ENCODE peak calls at places on chromosomes 13 and 19, in eight cellular contexts. One of them, this sample, is unnamed.

GRCh38 chr13:44703371-44703770 is 127.2 kb upstream of the TSC22D1 start:
- DNase-seq in astrocyte of the cerebellum: no peak
- DNase-seq in GM13977: no peak
- DNase-seq in CD8-positive, alpha-beta T cell: no peak
- DNase-seq in activated CD8-positive, alpha-beta T cell treated with anti-CD3 and anti-CD28 coated beads for 36 hours: no peak
- DNase-seq in breast epithelium: no peak
- DNase-seq in cardiac muscle cell: peak; percentile 27
- DNase-seq in lower leg skin: no peak
- DNase-seq in this sample: no peak

GRCh38 chr13:110012102-110012739 is 225.8 kb upstream of the IRS2 start:
- DNase-seq in astrocyte of the cerebellum: peak; percentile 93
- DNase-seq in GM13977: no peak
- DNase-seq in CD8-positive, alpha-beta T cell: no peak
- DNase-seq in activated CD8-positive, alpha-beta T cell treated with anti-CD3 and anti-CD28 coated beads for 36 hours: no peak
- DNase-seq in breast epithelium: no peak
- DNase-seq in cardiac muscle cell: peak; percentile 97
- DNase-seq in lower leg skin: no peak
- DNase-seq in this sample: no peak

GRCh38 chr13:113856716-113857065 is 7.2 kb downstream of the GAS6 start:
- DNase-seq in astrocyte of the cerebellum: no peak
- DNase-seq in GM13977: no peak
- DNase-seq in CD8-positive, alpha-beta T cell: no peak
- DNase-seq in activated CD8-positive, alpha-beta T cell treated with anti-CD3 and anti-CD28 coated beads for 36 hours: no peak
- DNase-seq in breast epithelium: peak; percentile 18
- DNase-seq in cardiac muscle cell: peak; percentile 41
- DNase-seq in lower leg skin: no peak
- DNase-seq in this sample: no peak

GRCh38 chr13:100210966-100211710 is 122.2 kb downstream of the PCCA start:
- DNase-seq in astrocyte of the cerebellum: no peak
- DNase-seq in GM13977: no peak
- DNase-seq in CD8-positive, alpha-beta T cell: no peak
- DNase-seq in activated CD8-positive, alpha-beta T cell treated with anti-CD3 and anti-CD28 coated beads for 36 hours: no peak
- DNase-seq in breast epithelium: no peak
- DNase-seq in cardiac muscle cell: peak; percentile 38
- DNase-seq in lower leg skin: no peak
- DNase-seq in this sample: no peak

GRCh38 chr13:25249001-25249543 is 38.2 kb downstream of the MTMR6 start:
- DNase-seq in astrocyte of the cerebellum: peak; percentile 24
- DNase-seq in GM13977: peak; percentile 24
- DNase-seq in CD8-positive, alpha-beta T cell: no peak
- DNase-seq in activated CD8-positive, alpha-beta T cell treated with anti-CD3 and anti-CD28 coated beads for 36 hours: peak; percentile 4
- DNase-seq in breast epithelium: no peak
- DNase-seq in cardiac muscle cell: peak; percentile 47
- DNase-seq in lower leg skin: no peak
- DNase-seq in this sample: no peak

GRCh38 chr13:27644302-27644701 is 22.6 kb downstream of the POLR1D start:
- DNase-seq in astrocyte of the cerebellum: peak; percentile 91
- DNase-seq in GM13977: no peak
- DNase-seq in CD8-positive, alpha-beta T cell: no peak
- DNase-seq in activated CD8-positive, alpha-beta T cell treated with anti-CD3 and anti-CD28 coated beads for 36 hours: no peak
- DNase-seq in breast epithelium: peak; percentile 24
- DNase-seq in cardiac muscle cell: peak; percentile 76
- DNase-seq in lower leg skin: no peak
- DNase-seq in this sample: no peak

GRCh38 chr19:12794936-12795335 is 3.6 kb downstream of the JUNB start:
- DNase-seq in astrocyte of the cerebellum: no peak
- DNase-seq in GM13977: no peak
- DNase-seq in CD8-positive, alpha-beta T cell: no peak
- DNase-seq in activated CD8-positive, alpha-beta T cell treated with anti-CD3 and anti-CD28 coated beads for 36 hours: no peak
- DNase-seq in breast epithelium: no peak
- DNase-seq in cardiac muscle cell: peak; percentile 25
- DNase-seq in lower leg skin: no peak
- DNase-seq in this sample: no peak

GRCh38 chr19:7199613-7200533 is 94.3 kb downstream of the INSR start:
- DNase-seq in astrocyte of the cerebellum: no peak
- DNase-seq in GM13977: no peak
- DNase-seq in CD8-positive, alpha-beta T cell: no peak
- DNase-seq in activated CD8-positive, alpha-beta T cell treated with anti-CD3 and anti-CD28 coated beads for 36 hours: no peak
- DNase-seq in breast epithelium: no peak
- DNase-seq in cardiac muscle cell: no peak
- DNase-seq in lower leg skin: no peak
- DNase-seq in this sample: no peak

GRCh38 chr19:32373614-32374295 is 28.3 kb downstream of the ZNF507 start:
- DNase-seq in astrocyte of the cerebellum: peak; percentile 94
- DNase-seq in GM13977: no peak
- DNase-seq in CD8-positive, alpha-beta T cell: no peak
- DNase-seq in activated CD8-positive, alpha-beta T cell treated with anti-CD3 and anti-CD28 coated beads for 36 hours: no peak
- DNase-seq in breast epithelium: peak; percentile 63
- DNase-seq in cardiac muscle cell: peak; percentile 99
- DNase-seq in lower leg skin: no peak
- DNase-seq in this sample: no peak

GRCh38 chr13:49569993-49570689 is 15.2 kb downstream of the RCBTB1 start:
- DNase-seq in astrocyte of the cerebellum: no peak
- DNase-seq in GM13977: peak; percentile 54
- DNase-seq in CD8-positive, alpha-beta T cell: no peak
- DNase-seq in activated CD8-positive, alpha-beta T cell treated with anti-CD3 and anti-CD28 coated beads for 36 hours: peak; percentile 35
- DNase-seq in breast epithelium: no peak
- DNase-seq in cardiac muscle cell: no peak
- DNase-seq in lower leg skin: no peak
- DNase-seq in this sample: no peak

GRCh38 chr13:41917641-41918040 is 43.3 kb downstream of the VWA8 start:
- DNase-seq in astrocyte of the cerebellum: no peak
- DNase-seq in GM13977: no peak
- DNase-seq in CD8-positive, alpha-beta T cell: no peak
- DNase-seq in activated CD8-positive, alpha-beta T cell treated with anti-CD3 and anti-CD28 coated beads for 36 hours: peak; percentile 37
- DNase-seq in breast epithelium: no peak
- DNase-seq in cardiac muscle cell: peak; percentile 74
- DNase-seq in lower leg skin: no peak
- DNase-seq in this sample: no peak

GRCh38 chr13:114049626-114050101 is 75.8 kb upstream of the C13orf46 start:
- DNase-seq in astrocyte of the cerebellum: no peak
- DNase-seq in GM13977: no peak
- DNase-seq in CD8-positive, alpha-beta T cell: no peak
- DNase-seq in activated CD8-positive, alpha-beta T cell treated with anti-CD3 and anti-CD28 coated beads for 36 hours: no peak
- DNase-seq in breast epithelium: no peak
- DNase-seq in cardiac muscle cell: no peak
- DNase-seq in lower leg skin: no peak
- DNase-seq in this sample: no peak

GRCh38 chr13:113562085-113562749 is 22.3 kb upstream of the TFDP1 start:
- DNase-seq in astrocyte of the cerebellum: peak; percentile 70
- DNase-seq in GM13977: peak; percentile 81
- DNase-seq in CD8-positive, alpha-beta T cell: peak; percentile 17
- DNase-seq in activated CD8-positive, alpha-beta T cell treated with anti-CD3 and anti-CD28 coated beads for 36 hours: peak; percentile 80
- DNase-seq in breast epithelium: peak; percentile 18
- DNase-seq in cardiac muscle cell: peak; percentile 85
- DNase-seq in lower leg skin: peak; percentile 30
- DNase-seq in this sample: peak; percentile 63

GRCh38 chr13:95896302-95896701 is 156.9 kb downstream of the UGGT2 start:
- DNase-seq in astrocyte of the cerebellum: no peak
- DNase-seq in GM13977: no peak
- DNase-seq in CD8-positive, alpha-beta T cell: no peak
- DNase-seq in activated CD8-positive, alpha-beta T cell treated with anti-CD3 and anti-CD28 coated beads for 36 hours: no peak
- DNase-seq in breast epithelium: no peak
- DNase-seq in cardiac muscle cell: peak; percentile 56
- DNase-seq in lower leg skin: no peak
- DNase-seq in this sample: no peak
- TF ChIP-seq CTCF in astrocyte of the cerebellum: no peak
- TF ChIP-seq CTCF in GM13977: no peak
- TF ChIP-seq CTCF in CD8-positive, alpha-beta T cell: no peak
- TF ChIP-seq CTCF in activated CD8-positive, alpha-beta T cell treated with anti-CD3 and anti-CD28 coated beads for 36 hours: no peak
- TF ChIP-seq CTCF in breast epithelium: no peak
- TF ChIP-seq CTCF in cardiac muscle cell: no peak
- TF ChIP-seq CTCF in lower leg skin: no peak
- TF ChIP-seq CTCF in this sample: no peak

DNA sequence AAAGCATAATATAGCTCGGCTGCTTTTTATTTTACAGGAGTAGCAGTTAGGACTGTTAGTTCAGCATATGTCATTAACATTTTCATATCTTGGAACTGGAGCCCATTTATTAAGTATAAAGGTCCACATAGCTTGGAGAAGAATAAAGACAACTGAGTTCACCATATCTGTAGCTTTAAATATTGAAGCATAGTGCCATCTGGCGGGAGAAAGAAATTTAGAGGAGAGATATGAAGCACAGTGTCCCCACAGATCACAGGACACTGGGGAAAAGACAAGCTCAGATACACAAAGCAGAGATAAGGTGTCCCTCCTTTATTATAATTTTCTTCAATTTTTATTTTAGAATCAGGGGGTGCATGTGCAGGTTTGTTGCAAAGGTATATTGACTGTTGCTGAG is 104.7 kb upstream of the FREM2 start:
- DNase-seq in astrocyte of the cerebellum: peak; percentile 19
- DNase-seq in GM13977: peak; percentile 7
- DNase-seq in CD8-positive, alpha-beta T cell: no peak
- DNase-seq in activated CD8-positive, alpha-beta T cell treated with anti-CD3 and anti-CD28 coated beads for 36 hours: peak; percentile 12
- DNase-seq in breast epithelium: no peak
- DNase-seq in cardiac muscle cell: peak; percentile 51
- DNase-seq in lower leg skin: no peak
- DNase-seq in this sample: no peak
- TF ChIP-seq CTCF in astrocyte of the cerebellum: peak; percentile 47
- TF ChIP-seq CTCF in GM13977: peak; percentile 41
- TF ChIP-seq CTCF in CD8-positive, alpha-beta T cell: no peak
- TF ChIP-seq CTCF in activated CD8-positive, alpha-beta T cell treated with anti-CD3 and anti-CD28 coated beads for 36 hours: peak; percentile 40
- TF ChIP-seq CTCF in breast epithelium: no peak
- TF ChIP-seq CTCF in cardiac muscle cell: peak; percentile 46
- TF ChIP-seq CTCF in lower leg skin: no peak
- TF ChIP-seq CTCF in this sample: peak; percentile 60

GRCh38 chr19:38239816-38240215 is 15.8 kb upstream of the DPF1 start:
- DNase-seq in astrocyte of the cerebellum: no peak
- DNase-seq in GM13977: no peak
- DNase-seq in CD8-positive, alpha-beta T cell: no peak
- DNase-seq in activated CD8-positive, alpha-beta T cell treated with anti-CD3 and anti-CD28 coated beads for 36 hours: no peak
- DNase-seq in breast epithelium: no peak
- DNase-seq in cardiac muscle cell: no peak
- DNase-seq in lower leg skin: no peak
- DNase-seq in this sample: no peak

GRCh38 chr19:38247126-38247525 is 9.0 kb downstream of the PPP1R14A start:
- DNase-seq in astrocyte of the cerebellum: no peak
- DNase-seq in GM13977: no peak
- DNase-seq in CD8-positive, alpha-beta T cell: no peak
- DNase-seq in activated CD8-positive, alpha-beta T cell treated with anti-CD3 and anti-CD28 coated beads for 36 hours: no peak
- DNase-seq in breast epithelium: no peak
- DNase-seq in cardiac muscle cell: peak; percentile 58
- DNase-seq in lower leg skin: no peak
- DNase-seq in this sample: no peak

GRCh38 chr19:38247734-38248268 is 8.4 kb downstream of the PPP1R14A start:
- DNase-seq in astrocyte of the cerebellum: no peak
- DNase-seq in GM13977: no peak
- DNase-seq in CD8-positive, alpha-beta T cell: no peak
- DNase-seq in activated CD8-positive, alpha-beta T cell treated with anti-CD3 and anti-CD28 coated beads for 36 hours: no peak
- DNase-seq in breast epithelium: no peak
- DNase-seq in cardiac muscle cell: peak; percentile 61
- DNase-seq in lower leg skin: no peak
- DNase-seq in this sample: no peak

GRCh38 chr19:38245826-38246498 is 10.2 kb downstream of the PPP1R14A start:
- DNase-seq in astrocyte of the cerebellum: no peak
- DNase-seq in GM13977: no peak
- DNase-seq in CD8-positive, alpha-beta T cell: no peak
- DNase-seq in activated CD8-positive, alpha-beta T cell treated with anti-CD3 and anti-CD28 coated beads for 36 hours: no peak
- DNase-seq in breast epithelium: peak; percentile 41
- DNase-seq in cardiac muscle cell: peak; percentile 59
- DNase-seq in lower leg skin: no peak
- DNase-seq in this sample: no peak

GRCh38 chr19:38243279-38243673 is 12.9 kb downstream of the PPP1R14A start:
- DNase-seq in astrocyte of the cerebellum: no peak
- DNase-seq in GM13977: no peak
- DNase-seq in CD8-positive, alpha-beta T cell: no peak
- DNase-seq in activated CD8-positive, alpha-beta T cell treated with anti-CD3 and anti-CD28 coated beads for 36 hours: no peak
- DNase-seq in breast epithelium: no peak
- DNase-seq in cardiac muscle cell: no peak
- DNase-seq in lower leg skin: no peak
- DNase-seq in this sample: no peak
- TF ChIP-seq CTCF in astrocyte of the cerebellum: no peak
- TF ChIP-seq CTCF in GM13977: no peak
- TF ChIP-seq CTCF in CD8-positive, alpha-beta T cell: no peak
- TF ChIP-seq CTCF in activated CD8-positive, alpha-beta T cell treated with anti-CD3 and anti-CD28 coated beads for 36 hours: no peak
- TF ChIP-seq CTCF in breast epithelium: no peak
- TF ChIP-seq CTCF in cardiac muscle cell: no peak
- TF ChIP-seq CTCF in lower leg skin: no peak
- TF ChIP-seq CTCF in this sample: no peak

GRCh38 chr13:48431431-48431830 is 18.5 kb upstream of the LPAR6 start:
- DNase-seq in astrocyte of the cerebellum: peak; percentile 80
- DNase-seq in GM13977: no peak
- DNase-seq in CD8-positive, alpha-beta T cell: no peak
- DNase-seq in activated CD8-positive, alpha-beta T cell treated with anti-CD3 and anti-CD28 coated beads for 36 hours: no peak
- DNase-seq in breast epithelium: no peak
- DNase-seq in cardiac muscle cell: peak; percentile 37
- DNase-seq in lower leg skin: no peak
- DNase-seq in this sample: no peak

GRCh38 chr13:48431987-48432615 is 19.2 kb upstream of the LPAR6 start:
- DNase-seq in astrocyte of the cerebellum: no peak
- DNase-seq in GM13977: no peak
- DNase-seq in CD8-positive, alpha-beta T cell: no peak
- DNase-seq in activated CD8-positive, alpha-beta T cell treated with anti-CD3 and anti-CD28 coated beads for 36 hours: no peak
- DNase-seq in breast epithelium: no peak
- DNase-seq in cardiac muscle cell: peak; percentile 54
- DNase-seq in lower leg skin: no peak
- DNase-seq in this sample: no peak

GRCh38 chr13:48436661-48437242 is 23.8 kb upstream of the LPAR6 start:
- DNase-seq in astrocyte of the cerebellum: no peak
- DNase-seq in GM13977: no peak
- DNase-seq in CD8-positive, alpha-beta T cell: no peak
- DNase-seq in activated CD8-positive, alpha-beta T cell treated with anti-CD3 and anti-CD28 coated beads for 36 hours: no peak
- DNase-seq in breast epithelium: no peak
- DNase-seq in cardiac muscle cell: peak; percentile 6
- DNase-seq in lower leg skin: no peak
- DNase-seq in this sample: no peak

GRCh38 chr13:48434203-48434602 is 21.3 kb upstream of the LPAR6 start:
- DNase-seq in astrocyte of the cerebellum: no peak
- DNase-seq in GM13977: no peak
- DNase-seq in CD8-positive, alpha-beta T cell: no peak
- DNase-seq in activated CD8-positive, alpha-beta T cell treated with anti-CD3 and anti-CD28 coated beads for 36 hours: no peak
- DNase-seq in breast epithelium: no peak
- DNase-seq in cardiac muscle cell: no peak
- DNase-seq in lower leg skin: no peak
- DNase-seq in this sample: no peak

DNA sequence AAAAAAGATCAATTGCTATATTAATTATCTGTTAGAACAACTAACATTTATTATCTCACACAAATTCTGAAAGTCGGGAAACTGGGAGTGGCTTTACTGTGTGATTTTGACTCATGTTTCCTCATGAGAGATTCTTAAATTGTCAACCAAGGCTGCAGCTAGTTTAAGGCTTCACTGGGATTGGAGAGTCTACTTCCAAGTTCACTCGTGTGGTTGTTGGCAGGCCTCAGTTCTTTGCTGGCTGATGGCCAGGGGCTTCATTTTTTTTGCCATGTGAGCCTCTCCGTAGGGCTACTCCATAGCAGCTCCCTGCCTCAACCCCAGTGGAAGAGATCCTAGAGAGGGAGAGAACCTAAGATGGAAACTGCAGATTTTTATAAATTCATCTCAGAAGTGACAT is 24.5 kb upstream of the LPAR6 start:
- DNase-seq in astrocyte of the cerebellum: peak; percentile 64
- DNase-seq in GM13977: no peak
- DNase-seq in CD8-positive, alpha-beta T cell: no peak
- DNase-seq in activated CD8-positive, alpha-beta T cell treated with anti-CD3 and anti-CD28 coated beads for 36 hours: no peak
- DNase-seq in breast epithelium: no peak
- DNase-seq in cardiac muscle cell: peak; percentile 90
- DNase-seq in lower leg skin: peak; percentile 59
- DNase-seq in this sample: no peak
- TF ChIP-seq CTCF in astrocyte of the cerebellum: no peak
- TF ChIP-seq CTCF in GM13977: no peak
- TF ChIP-seq CTCF in CD8-positive, alpha-beta T cell: no peak
- TF ChIP-seq CTCF in activated CD8-positive, alpha-beta T cell treated with anti-CD3 and anti-CD28 coated beads for 36 hours: no peak
- TF ChIP-seq CTCF in breast epithelium: no peak
- TF ChIP-seq CTCF in cardiac muscle cell: no peak
- TF ChIP-seq CTCF in lower leg skin: no peak
- TF ChIP-seq CTCF in this sample: no peak